ENCODE peak calls at places on chromosomes 12 and 14, in six cellular contexts. T is IMR-90, I is neuronal stem cell, B is mesenchymal stem cell, O is H1, L is trophoblast cell. P is an unnamed sample.

GRCh38 chr12:74890237-74890599 is 319.4 kb downstream of the KCNC2 start:
- DNase-seq in T (peak), I (no peak), B (peak), O (no peak), L (peak), P (no peak)

GRCh38 chr14:22976620-22977433 is 5.5 kb downstream of the AJUBA start:
- DNase-seq in T (peak), I (no peak), B (peak), O (no peak), L (no peak), P (no peak)

GRCh38 chr14:76812093-76812421 is 625 bp downstream of the ANGEL1 start:
- DNase-seq in T (no peak), I (no peak), B (no peak), O (no peak), L (no peak), P (no peak)

GRCh38 chr14:88882236-88882635 is 57.8 kb downstream of the TTC8 start:
- DNase-seq in T (peak), I (no peak), B (no peak), O (no peak), L (no peak), P (no peak)

GRCh38 chr12:64252708-64253107 is 30.6 kb upstream of the KICS2 start:
- DNase-seq in T (peak), I (no peak), B (no peak), O (no peak), L (no peak), P (no peak)

GRCh38 chr14:73468808-73469386 is 10.6 kb upstream of the NUMB start:
- DNase-seq in T (peak), I (no peak), B (no peak), O (no peak), L (no peak), P (no peak)

GRCh38 chr12:118611295-118611694 is 234.9 kb downstream of the SUDS3 start:
- DNase-seq in T (no peak), I (peak), B (no peak), O (no peak), L (no peak), P (peak)

GRCh38 chr14:23052182-23052623 is 5.1 kb downstream of the CDH24 start:
- DNase-seq in T (no peak), I (no peak), B (no peak), O (no peak), L (no peak), P (peak)

GRCh38 chr12:54546511-54546910 is 2.9 kb upstream of the PDE1B start:
- DNase-seq in T (no peak), I (no peak), B (no peak), O (no peak), L (no peak), P (no peak)

GRCh38 chr12:120468846-120469449 is 600 bp downstream of the SRSF9 start:
- DNase-seq in T (peak), I (peak), B (peak), O (no peak), L (no peak), P (no peak)

GRCh38 chr14:68245146-68246073 is 425.8 kb downstream of the RAD51B start:
- DNase-seq in T (peak), I (no peak), B (peak), O (no peak), L (no peak), P (no peak)

GRCh38 chr12:66641057-66641456 is 37.8 kb downstream of the GRIP1 start:
- DNase-seq in T (no peak), I (no peak), B (no peak), O (no peak), L (no peak), P (no peak)

GRCh38 chr14:29271669-29272068 is 505.1 kb downstream of the FOXG1 start:
- DNase-seq in T (peak), I (no peak), B (no peak), O (no peak), L (no peak), P (no peak)

GRCh38 chr12:45010051-45010450 is 40.8 kb downstream of the DBX2 start:
- DNase-seq in T (no peak), I (no peak), B (no peak), O (no peak), L (no peak), P (no peak)

GRCh38 chr12:109517619-109518018 is 40.2 kb downstream of the UBE3B start:
- DNase-seq in T (no peak), I (no peak), B (peak), O (no peak), L (no peak), P (no peak)

GRCh38 chr12:44876554-44877275 is 600 bp upstream of the NELL2 start:
- DNase-seq in T (no peak), I (peak), B (peak), O (peak), L (no peak), P (peak)

GRCh38 chr14:91078095-91078737 is 17.8 kb upstream of the RPS6KA5 start:
- DNase-seq in T (no peak), I (no peak), B (no peak), O (no peak), L (no peak), P (no peak)

GRCh38 chr12:51346581-51346980 is at the start of gene CELA1:
- DNase-seq in T (no peak), I (no peak), B (no peak), O (no peak), L (no peak), P (no peak)

GRCh38 chr12:51349026-51349425 is 2.5 kb upstream of the CELA1 start:
- DNase-seq in T (peak), I (no peak), B (no peak), O (no peak), L (peak), P (no peak)

GRCh38 chr12:51345681-51346080 is 798 bp downstream of the CELA1 start:
- DNase-seq in T (peak), I (no peak), B (no peak), O (no peak), L (no peak), P (no peak)

GRCh38 chr12:51351913-51352532 is 5.5 kb upstream of the CELA1 start:
- DNase-seq in T (peak), I (peak), B (peak), O (peak), L (peak), P (peak)

GRCh38 chr12:51348116-51348515 is 1.6 kb upstream of the CELA1 start:
- DNase-seq in T (no peak), I (no peak), B (no peak), O (no peak), L (peak), P (no peak)
- H2AFZ ChIP-seq in T (no peak), I (no peak), B (no peak), O (no peak), L (no peak), P (no peak)

DNA sequence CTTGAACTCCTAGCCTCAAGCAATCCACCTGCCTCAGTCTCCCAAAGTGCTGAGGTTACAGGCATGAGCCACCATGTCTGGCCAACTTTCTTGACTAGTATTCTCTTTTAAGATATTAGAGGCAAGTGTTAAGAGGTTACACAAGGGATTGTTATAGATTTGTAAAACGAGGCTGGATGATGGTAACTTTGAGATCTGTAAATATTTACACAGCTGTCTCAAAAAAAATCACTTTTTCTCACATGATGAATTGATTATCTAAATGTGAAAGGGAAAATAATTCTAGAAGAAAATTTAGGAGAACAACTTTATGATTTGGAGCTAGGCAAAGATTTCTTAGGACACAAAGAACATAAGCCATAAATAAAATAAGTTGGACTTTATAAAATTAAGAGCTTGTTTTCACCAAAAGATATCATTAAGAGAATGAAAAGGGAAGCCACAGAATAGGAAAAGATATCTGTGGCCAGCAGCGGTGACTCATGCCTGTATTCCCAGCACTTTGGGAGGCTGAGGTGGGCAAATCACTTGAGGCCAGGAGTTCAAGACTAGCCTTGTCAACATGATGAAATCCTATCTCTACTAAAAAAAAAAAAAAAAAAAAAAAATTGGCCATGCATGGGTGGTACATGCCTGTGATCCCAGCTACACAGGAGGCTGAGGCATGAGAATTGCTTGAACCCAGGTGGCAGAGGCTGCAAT is 77.4 kb downstream of the BBS10 start:
- DNase-seq in T (no peak), I (no peak), B (peak), O (no peak), L (no peak), P (no peak)
- H4K91ac ChIP-seq in T (no peak), I (no peak), B (no peak), O (no peak), L (no peak), P (no peak)

DNA sequence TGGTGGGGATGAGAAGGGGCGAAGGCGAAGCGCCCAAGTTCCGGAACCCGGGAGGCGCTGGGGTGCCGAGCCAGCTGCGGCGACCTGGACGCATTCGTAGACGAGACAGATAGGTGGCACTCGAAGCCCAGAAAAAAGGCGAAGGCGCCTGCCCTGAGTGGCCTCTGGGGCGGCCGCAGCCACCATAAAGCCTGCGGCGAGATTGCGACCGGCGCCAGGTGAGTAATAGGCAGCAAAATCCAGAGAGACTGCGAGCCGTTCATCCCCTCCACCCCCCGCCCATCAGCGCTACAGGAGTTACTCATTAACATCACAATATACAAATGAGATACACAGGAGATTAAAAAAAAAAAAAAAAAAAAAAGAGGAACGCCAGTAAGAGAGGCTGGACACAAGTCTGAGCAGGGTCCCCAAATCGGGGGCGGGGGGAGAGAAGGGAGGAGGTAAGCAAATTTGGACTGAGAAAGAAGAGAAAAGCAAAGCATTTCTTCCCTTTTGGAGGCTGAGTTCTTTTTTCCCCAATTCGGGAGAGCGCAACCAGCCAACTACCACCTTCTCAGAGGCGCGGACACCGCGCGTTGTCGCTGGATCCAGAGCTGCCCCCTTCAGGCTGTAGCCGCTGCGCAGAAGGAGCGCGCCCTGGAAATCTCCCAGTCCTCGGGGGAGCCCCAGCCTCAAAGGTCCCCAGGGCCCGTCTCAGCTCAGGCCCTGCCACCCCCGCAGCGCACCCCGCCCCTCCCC is 15.7 kb downstream of the TBX3 start:
- DNase-seq in T (peak), I (no peak), B (peak), O (peak), L (peak), P (peak)
- H2AFZ ChIP-seq in T (peak), I (no peak), B (no peak), O (no peak), L (no peak), P (no peak)

DNA sequence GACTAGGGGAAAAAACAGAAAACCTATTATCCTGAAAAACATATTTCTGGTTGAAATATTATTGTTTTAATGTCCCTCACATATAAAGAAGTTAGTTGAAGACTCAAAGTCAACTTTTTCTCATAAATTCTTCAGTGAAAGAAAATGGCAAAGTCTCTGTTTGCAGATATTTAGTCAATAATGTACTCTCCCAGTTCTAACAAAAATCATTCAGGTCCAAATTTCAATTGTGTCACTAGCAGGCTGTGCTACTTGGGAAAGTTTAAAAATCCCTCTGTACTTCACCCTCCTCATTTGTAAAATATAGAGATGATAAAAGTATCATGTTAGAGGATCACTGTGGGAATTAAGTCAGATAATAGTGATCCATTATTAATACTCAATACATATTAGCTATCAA is 496.5 kb downstream of the FSCB start:
- DNase-seq in T (no peak), I (no peak), B (no peak), O (no peak), L (no peak), P (no peak)
- H4K91ac ChIP-seq in T (no peak), I (no peak), B (no peak), O (no peak), L (no peak), P (no peak)

GRCh38 chr12:107228076-107228475 is 134.7 kb upstream of the CRY1 start:
- DNase-seq in T (no peak), I (no peak), B (no peak), O (no peak), L (no peak), P (no peak)
- H2AFZ ChIP-seq in T (no peak), I (no peak), B (no peak), O (peak), L (no peak), P (peak)

DNA sequence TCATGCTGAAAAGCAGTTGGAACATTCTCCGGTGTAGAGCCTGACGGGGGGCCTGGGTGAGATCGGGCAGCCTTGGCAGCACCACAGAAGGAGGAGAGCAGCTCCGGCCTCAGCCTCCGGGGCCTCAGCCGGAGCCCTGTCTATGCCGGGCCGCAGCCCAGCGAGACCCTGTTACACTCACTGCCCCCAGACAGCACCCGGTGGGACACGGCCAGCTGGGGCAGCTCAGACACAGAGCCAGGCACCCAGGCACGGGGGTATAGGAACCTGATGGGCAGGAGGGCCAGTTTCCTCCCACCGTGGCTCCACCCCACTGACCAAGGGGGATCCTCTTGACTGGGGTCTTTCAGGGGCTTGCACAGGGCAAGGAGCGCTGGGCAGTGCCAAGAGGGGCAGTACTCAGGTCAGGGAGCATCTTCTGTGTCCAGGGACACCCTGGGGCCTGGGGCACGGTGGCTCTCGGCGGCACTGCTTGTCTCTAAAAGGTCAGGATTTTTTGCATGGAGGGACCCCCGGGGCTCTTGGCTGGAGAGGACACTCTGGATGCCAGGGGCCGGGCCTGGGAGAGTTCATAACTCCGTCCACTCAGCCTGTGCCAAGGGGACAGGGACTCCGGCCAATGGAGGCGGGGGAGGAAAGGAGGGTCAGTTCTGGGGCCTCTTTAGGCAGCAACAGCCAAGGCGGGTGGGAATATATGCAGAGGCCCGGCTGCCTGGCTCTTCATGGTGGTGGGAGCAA is 9.4 kb downstream of the INF2 start:
- DNase-seq in T (no peak), I (no peak), B (no peak), O (no peak), L (no peak), P (no peak)
- H4K91ac ChIP-seq in T (no peak), I (no peak), B (no peak), O (no peak), L (no peak), P (no peak)

DNA sequence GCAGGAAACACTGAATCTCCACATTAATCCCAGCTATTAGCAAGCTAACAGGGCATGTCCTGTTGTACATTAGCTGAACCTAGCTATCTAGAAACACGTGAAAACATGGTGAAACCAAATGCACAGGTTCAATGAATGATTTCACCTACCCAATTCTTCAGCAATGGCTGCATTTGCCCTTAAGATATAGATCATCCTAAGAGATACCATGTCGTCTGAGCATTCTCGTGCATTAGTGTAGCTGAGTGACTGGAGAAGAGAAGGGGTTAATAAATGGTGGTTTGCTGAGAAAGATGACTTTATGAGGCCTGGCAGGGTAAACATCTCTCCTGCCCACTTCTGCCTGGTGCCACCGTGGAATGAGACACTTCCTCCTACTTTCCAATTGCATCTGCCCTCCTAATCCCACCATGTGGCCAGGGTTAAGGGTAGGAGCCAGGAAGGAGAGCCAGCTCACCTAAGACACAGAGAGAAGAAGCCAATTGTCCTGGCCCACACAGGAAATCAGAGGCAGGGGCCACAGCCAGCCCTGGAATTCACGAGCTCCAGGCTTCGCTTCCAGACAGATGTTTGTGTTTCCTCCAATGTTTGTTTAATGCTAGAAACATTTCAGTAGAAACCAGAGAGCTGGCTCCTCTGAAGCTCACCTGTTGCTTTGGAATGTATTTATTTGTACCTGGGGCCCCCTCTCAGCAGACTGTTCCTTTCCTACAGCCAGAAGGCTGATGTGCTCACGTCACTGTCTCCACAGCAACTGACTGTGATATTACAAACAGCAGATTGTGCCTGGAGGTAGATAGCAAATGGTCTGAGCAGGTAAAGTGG is 126.0 kb upstream of the PARP11 start:
- DNase-seq in T (no peak), I (no peak), B (no peak), O (no peak), L (peak), P (no peak)
- H2AFZ ChIP-seq in T (no peak), I (no peak), B (no peak), O (peak), L (peak), P (no peak)

GRCh38 chr14:64495252-64495651 is 8.4 kb downstream of the ZBTB25 start:
- DNase-seq in T (no peak), I (no peak), B (no peak), O (no peak), L (no peak), P (no peak)
- H4K91ac ChIP-seq in T (no peak), I (no peak), B (no peak), O (no peak), L (no peak), P (no peak)

GRCh38 chr12:26250801-26251200 is 55.4 kb downstream of the SSPN start:
- DNase-seq in T (no peak), I (no peak), B (no peak), O (no peak), L (no peak), P (no peak)

GRCh38 chr12:26252946-26253345 is 57.6 kb downstream of the SSPN start:
- DNase-seq in T (no peak), I (no peak), B (no peak), O (no peak), L (no peak), P (no peak)

GRCh38 chr12:26255893-26256645 is 60.7 kb downstream of the SSPN start:
- DNase-seq in T (no peak), I (no peak), B (no peak), O (no peak), L (no peak), P (no peak)

GRCh38 chr12:26247873-26248272 is 52.5 kb downstream of the SSPN start:
- DNase-seq in T (no peak), I (no peak), B (no peak), O (no peak), L (no peak), P (no peak)

DNA sequence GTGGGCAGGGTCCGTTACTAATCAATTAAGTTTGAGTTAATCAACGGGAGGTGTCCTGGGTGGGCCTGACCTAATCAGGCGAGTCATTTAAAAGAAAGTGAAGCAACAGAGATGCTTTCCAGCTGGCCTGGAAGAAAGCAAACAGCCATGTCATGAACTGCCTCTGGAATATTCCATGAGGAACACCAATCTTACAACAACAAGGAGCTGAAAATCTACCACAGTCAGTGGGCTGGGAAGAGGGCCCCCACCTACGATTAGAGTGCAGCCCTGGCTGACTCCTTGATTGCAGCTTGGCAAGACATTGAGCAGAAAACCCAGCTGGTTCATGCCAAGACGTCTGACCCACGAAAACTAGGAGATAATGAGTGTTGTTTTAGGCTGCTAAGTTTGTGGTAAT is 56.2 kb downstream of the SSPN start:
- DNase-seq in T (no peak), I (no peak), B (no peak), O (no peak), L (no peak), P (no peak)
- H2AFZ ChIP-seq in T (peak), I (no peak), B (no peak), O (no peak), L (no peak), P (no peak)

DNA sequence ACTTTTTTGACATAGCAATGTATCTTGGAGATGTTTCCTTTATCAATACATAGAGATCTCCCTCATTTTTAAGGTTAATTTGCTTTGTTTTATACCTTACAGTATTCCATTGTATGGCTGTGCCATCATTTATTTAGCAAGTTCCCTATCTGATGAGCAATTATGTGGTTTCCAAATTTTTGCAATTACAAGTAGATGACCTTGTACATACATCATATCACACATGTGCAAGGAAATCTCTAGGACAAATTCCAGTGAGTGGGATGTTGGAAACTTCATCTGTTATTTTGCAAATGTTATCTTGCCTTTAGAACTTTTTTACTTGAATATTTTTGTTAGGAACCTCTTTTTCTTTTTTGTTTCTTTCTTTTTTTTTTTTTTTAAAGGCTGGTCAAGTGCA is 49.7 kb downstream of the DRAM1 start:
- DNase-seq in T (peak), I (no peak), B (peak), O (no peak), L (no peak), P (no peak)
- H4K91ac ChIP-seq in T (no peak), I (no peak), B (no peak), O (no peak), L (no peak), P (no peak)

P was measured in H9.